ENCODE peak calls at places on chromosomes 1 and 21, in six cellular contexts. F, M, H, E, Q and K are unnamed samples.

GRCh38 chr1:34907487-34908090 is 21.9 kb downstream of the DLGAP3 start:
- DNase-seq in F (no peak), M (no peak), H (no peak), E (no peak), Q (no peak), K (no peak)

GRCh38 chr21:39527664-39528381 is 76.1 kb downstream of the SH3BGR start:
- DNase-seq in F (peak; percentile 40), M (no peak), H (peak; percentile 74), E (no peak), Q (no peak), K (no peak)

GRCh38 chr21:44965251-44966022 is 25.6 kb downstream of the SLX9 start:
- DNase-seq in F (no peak), M (no peak), H (no peak), E (no peak), Q (no peak), K (peak; percentile 71)

GRCh38 chr1:94698759-94699502 is 121.2 kb upstream of the SLC44A3 start:
- DNase-seq in F (no peak), M (no peak), H (no peak), E (no peak), Q (peak; percentile 21), K (no peak)

GRCh38 chr1:224203243-224204016 is 20.4 kb downstream of the DEGS1 start:
- DNase-seq in F (no peak), M (no peak), H (peak; percentile 64), E (peak; percentile 40), Q (no peak), K (peak; percentile 84)

GRCh38 chr1:145751491-145752021 is 32.3 kb downstream of the CD160 start:
- DNase-seq in F (no peak), M (no peak), H (no peak), E (no peak), Q (no peak), K (no peak)

GRCh38 chr21:31501921-31502320 is 157.6 kb upstream of the SOD1 start:
- DNase-seq in F (no peak), M (no peak), H (no peak), E (no peak), Q (no peak), K (no peak)

GRCh38 chr1:99674115-99674514 is 28.2 kb downstream of the PALMD start:
- DNase-seq in F (no peak), M (no peak), H (no peak), E (no peak), Q (no peak), K (no peak)

GRCh38 chr1:22289251-22289995 is 146.5 kb upstream of the WNT4 start:
- DNase-seq in F (no peak), M (no peak), H (peak; percentile 2), E (peak; percentile 12), Q (no peak), K (no peak)

GRCh38 chr1:149884433-149885363 is 14.7 kb upstream of the BOLA1 start:
- DNase-seq in F (no peak), M (no peak), H (no peak), E (no peak), Q (peak; percentile 7), K (peak; percentile 57)

GRCh38 chr1:183589836-183590224 is 429 bp downstream of the NCF2 start:
- DNase-seq in F (no peak), M (no peak), H (no peak), E (no peak), Q (no peak), K (no peak)

GRCh38 chr1:93614550-93615200 is 67.0 kb downstream of the BCAR3 start:
- DNase-seq in F (no peak), M (no peak), H (peak; percentile 79), E (no peak), Q (no peak), K (no peak)

GRCh38 chr1:93613895-93614294 is 67.7 kb downstream of the BCAR3 start:
- DNase-seq in F (peak; percentile 46), M (no peak), H (peak; percentile 54), E (no peak), Q (no peak), K (no peak)

GRCh38 chr1:93616221-93616995 is 65.2 kb downstream of the BCAR3 start:
- DNase-seq in F (no peak), M (no peak), H (peak; percentile 52), E (no peak), Q (no peak), K (no peak)

GRCh38 chr1:93616996-93617669 is 64.5 kb downstream of the BCAR3 start:
- DNase-seq in F (no peak), M (no peak), H (peak; percentile 79), E (peak; percentile 68), Q (no peak), K (no peak)

GRCh38 chr1:93615201-93616150 is 66.2 kb downstream of the BCAR3 start:
- DNase-seq in F (no peak), M (no peak), H (no peak), E (no peak), Q (no peak), K (no peak)
- TF ChIP-seq POLR2AphosphoS5 in F (no peak), M (no peak), H (no peak), E (peak; percentile 16), Q (no peak), K (no peak)

GRCh38 chr21:18387994-18388393 is 15.6 kb downstream of the TMPRSS15 start:
- DNase-seq in F (no peak), M (no peak), H (no peak), E (no peak), Q (no peak), K (no peak)

GRCh38 chr21:18382141-18382540 is 21.4 kb downstream of the TMPRSS15 start:
- DNase-seq in F (no peak), M (no peak), H (no peak), E (no peak), Q (no peak), K (no peak)

DNA sequence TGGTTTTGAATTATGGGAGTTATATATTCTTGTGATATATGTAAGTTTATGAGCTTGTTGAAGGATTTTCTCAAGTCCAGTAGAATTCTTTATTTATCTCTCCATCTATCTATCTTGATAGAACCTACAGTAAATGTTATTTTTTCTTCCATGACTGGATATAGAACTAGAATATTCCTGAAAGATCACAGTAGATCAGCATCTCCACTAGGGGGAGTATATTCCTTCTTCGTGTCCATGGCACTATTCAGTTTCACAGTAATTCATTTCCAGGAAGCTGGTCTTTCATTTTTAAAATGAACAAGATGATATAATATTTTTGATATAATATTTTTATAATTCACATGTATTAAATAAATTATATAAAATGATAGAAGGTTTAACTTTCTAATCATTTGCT is 18.8 kb downstream of the TMPRSS15 start:
- DNase-seq in F (no peak), M (no peak), H (no peak), E (peak; percentile 17), Q (no peak), K (no peak)
- H3K9me3 ChIP-seq in F (no peaks in the 10 kb centered on the region), M (no peaks in the 10 kb centered on the region), H (no peaks in the 10 kb centered on the region), E (no peaks in the 10 kb centered on the region), Q (peaks cover 25% of the 10 kb centered on the region), K (no peaks in the 10 kb centered on the region)

GRCh38 chr1:169326644-169327316 is 40.8 kb downstream of the NME7 start:
- DNase-seq in F (no peak), M (no peak), H (no peak), E (no peak), Q (no peak), K (no peak)

GRCh38 chr1:169330927-169331326 is 36.7 kb downstream of the NME7 start:
- DNase-seq in F (no peak), M (no peak), H (no peak), E (no peak), Q (no peak), K (no peak)

GRCh38 chr1:169329383-169329782 is 38.2 kb downstream of the NME7 start:
- DNase-seq in F (no peak), M (no peak), H (no peak), E (no peak), Q (no peak), K (no peak)

GRCh38 chr1:169325117-169325516 is 42.5 kb downstream of the NME7 start:
- DNase-seq in F (no peak), M (no peak), H (no peak), E (no peak), Q (no peak), K (no peak)

DNA sequence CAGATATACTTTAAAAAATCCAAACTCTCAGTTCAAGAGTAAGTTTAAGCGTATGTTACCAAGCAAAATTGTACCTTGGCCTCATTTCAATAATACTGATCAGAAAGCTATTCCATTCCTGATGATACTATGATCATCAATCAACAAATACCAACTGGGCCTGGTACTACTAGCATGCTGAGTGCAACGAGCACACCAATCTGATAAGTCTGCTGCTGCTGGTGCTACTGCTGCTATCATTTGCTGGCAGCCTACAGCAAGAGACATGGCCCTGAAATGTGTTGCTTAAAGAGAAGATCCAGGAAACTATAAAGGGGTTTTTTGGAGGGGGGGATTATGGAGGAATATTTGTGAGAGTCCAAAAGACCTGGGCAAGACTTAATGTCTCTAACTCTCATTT is 39.7 kb downstream of the NME7 start:
- DNase-seq in F (no peak), M (no peak), H (no peak), E (no peak), Q (no peak), K (no peak)
- H3K27ac ChIP-seq in F (no peak overlapping the region), M (no peak overlapping the region), H (no peak overlapping the region), E (no peak overlapping the region), Q (no peak overlapping the region), K (no peak overlapping the region)

GRCh38 chr1:77833521-77834100 is 54.2 kb downstream of the MIGA1 start:
- DNase-seq in F (no peak), M (no peak), H (no peak), E (no peak), Q (no peak), K (no peak)

GRCh38 chr1:77832889-77833288 is 53.4 kb downstream of the MIGA1 start:
- DNase-seq in F (no peak), M (no peak), H (no peak), E (no peak), Q (no peak), K (no peak)

GRCh38 chr1:77831566-77831965 is 52.1 kb downstream of the MIGA1 start:
- DNase-seq in F (no peak), M (no peak), H (no peak), E (no peak), Q (no peak), K (no peak)

GRCh38 chr1:77831976-77832695 is 52.7 kb downstream of the MIGA1 start:
- DNase-seq in F (no peak), M (no peak), H (no peak), E (no peak), Q (no peak), K (no peak)

GRCh38 chr1:77834771-77835334 is 53.6 kb upstream of the NEXN start:
- DNase-seq in F (peak; percentile 82), M (no peak), H (no peak), E (no peak), Q (no peak), K (no peak)
- TF ChIP-seq POLR2AphosphoS5 in F (peak; percentile 93), M (no peak), H (no peak), E (peak; percentile 34), Q (no peak), K (no peak)